ENCODE peak calls at places on chromosome 3, in four cellular contexts. L is glutamatergic neuron; C is activated CD8-positive, alpha-beta memory T cell treated with anti-CD3 and anti-CD28 coated beads for 24 hours; K is stimulated activated CD4-positive, alpha-beta T cell treated with anti-CD3 and anti-CD28 coated beads, Interleukin-15, amount 100 ng/mL, for 1 hour. H is an unnamed sample.

GRCh38 chr3:167406876-167407492 is 26.9 kb upstream of the ZBBX start:
- DNase-seq in L (peak; percentile 42), C (no peak), K (no peak), H (peak; percentile 31)

GRCh38 chr3:11643212-11644087 is at the start of gene VGLL4:
- DNase-seq in L (peak; percentile 88), C (peak; percentile 87), K (peak; percentile 50), H (peak; percentile 87)

GRCh38 chr3:24588568-24588967 is 93.9 kb upstream of the THRB start:
- DNase-seq in L (no peak), C (no peak), K (no peak), H (no peak)

GRCh38 chr3:116034797-116035196 is 410.5 kb downstream of the LSAMP start:
- DNase-seq in L (no peak), C (no peak), K (no peak), H (no peak)

GRCh38 chr3:56355570-56356185 is 112.6 kb downstream of the ERC2 start:
- DNase-seq in L (no peak), C (no peak), K (no peak), H (no peak)

GRCh38 chr3:89372456-89372855 is 265.0 kb downstream of the EPHA3 start:
- DNase-seq in L (no peak), C (no peak), K (no peak), H (no peak)

GRCh38 chr3:169515132-169515531 is 148.4 kb downstream of the MECOM start:
- DNase-seq in L (no peak), C (no peak), K (no peak), H (peak; percentile 37)

GRCh38 chr3:49173116-49173791 is 1.9 kb downstream of the KLHDC8B start:
- DNase-seq in L (peak; percentile 62), C (no peak), K (no peak), H (peak; percentile 27)

GRCh38 chr3:14393440-14394111 is 8.8 kb upstream of the SLC6A6 start:
- DNase-seq in L (no peak), C (no peak), K (no peak), H (no peak)

GRCh38 chr3:140553591-140553990 is 124.3 kb upstream of the TRIM42 start:
- DNase-seq in L (no peak), C (no peak), K (no peak), H (no peak)

GRCh38 chr3:123453675-123454074 is 4.8 kb upstream of the ADCY5 start:
- DNase-seq in L (no peak), C (no peak), K (no peak), H (no peak)

GRCh38 chr3:13846238-13846637 is 33.6 kb downstream of the WNT7A start:
- DNase-seq in L (no peak), C (no peak), K (no peak), H (no peak)

GRCh38 chr3:118408431-118408830 is 626.2 kb downstream of the IGSF11 start:
- DNase-seq in L (no peak), C (no peak), K (no peak), H (no peak)

GRCh38 chr3:14154242-14154641 is 24.2 kb downstream of the XPC start:
- DNase-seq in L (no peak), C (peak; percentile 9), K (no peak), H (no peak)

GRCh38 chr3:63142681-63143080 is 135.4 kb upstream of the SYNPR start:
- DNase-seq in L (no peak), C (no peak), K (no peak), H (no peak)

GRCh38 chr3:20924646-20925395 is 738.8 kb upstream of the SGO1 start:
- DNase-seq in L (no peak), C (no peak), K (no peak), H (no peak)

GRCh38 chr3:140767536-140767935 is 89.7 kb downstream of the TRIM42 start:
- DNase-seq in L (no peak), C (no peak), K (no peak), H (no peak)

GRCh38 chr3:170220871-170221270 is 1.4 kb upstream of the PRKCI start:
- DNase-seq in L (no peak), C (no peak), K (no peak), H (no peak)

GRCh38 chr3:127449489-127450212 is 140.9 kb downstream of the TPRA1 start:
- DNase-seq in L (no peak), C (no peak), K (no peak), H (peak; percentile 10)

GRCh38 chr3:49607105-49607591 is 52.9 kb downstream of the BSN start:
- DNase-seq in L (no peak), C (no peak), K (no peak), H (peak; percentile 34)

GRCh38 chr3:47096955-47097354 is 67.0 kb downstream of the SETD2 start:
- DNase-seq in L (no peak), C (no peak), K (no peak), H (no peak)

GRCh38 chr3:74129056-74129455 is 485.4 kb downstream of the CNTN3 start:
- DNase-seq in L (no peak), C (no peak), K (no peak), H (no peak)

GRCh38 chr3:117671707-117672318 is 962.2 kb downstream of the TUSC7 start:
- DNase-seq in L (peak; percentile 34), C (no peak), K (no peak), H (no peak)